ENCODE peak calls at places on chromosomes 3 and 15, in nine cellular contexts. D is Panc1; R is activated T-cell treated with anti-CD3 and anti-CD28 coated beads, Interleukin-2, amount 50 U/mL, for 4 hours; U is Right ventricle myocardium inferior; X is pancreas; S is stimulated activated naive CD8-positive, alpha-beta T cell treated with anti-CD3 and anti-CD28 coated beads, Interleukin-15, Interleukin-2, amounts not matched to agents 100 U/mL and 50 U/mL, for 24 hours; Y is left cardiac atrium; Z is RWPE2; K is CD4-positive, CD25-positive, alpha-beta regulatory T cell. L is an unnamed sample.

GRCh38 chr3:126834596-126835471 is 130.8 kb downstream of the CHCHD6 start:
- ATAC-seq in D (peak), R (no peak), U (no peak), X (no peak), S (no peak), Y (no peak), Z (peak), K (no peak), L (no peak)

GRCh38 chr15:76336254-76337046 is at the start of gene ISL2:
- ATAC-seq in D (no peak), R (peak), U (no peak), X (peak), S (peak), Y (no peak), Z (peak), K (no peak), L (no peak)

GRCh38 chr3:61233828-61234227 is 17.4 kb downstream of the FHIT start:
- ATAC-seq in D (no peak), R (no peak), U (no peak), X (no peak), S (no peak), Y (no peak), Z (no peak), K (no peak), L (no peak)

GRCh38 chr15:65521355-65521754 is 3.9 kb upstream of the DPP8 start:
- ATAC-seq in D (no peak), R (no peak), U (no peak), X (no peak), S (no peak), Y (no peak), Z (no peak), K (no peak), L (no peak)

GRCh38 chr3:108088697-108089096 is 2.1 kb downstream of the CD47 start:
- ATAC-seq in D (no peak), R (peak), U (no peak), X (no peak), S (peak), Y (no peak), Z (no peak), K (no peak), L (no peak)

GRCh38 chr3:62046326-62046725 is 327.0 kb downstream of the FEZF2 start:
- ATAC-seq in D (no peak), R (no peak), U (no peak), X (no peak), S (no peak), Y (no peak), Z (no peak), K (no peak), L (no peak)

GRCh38 chr15:62240121-62240520 is 75.0 kb upstream of the C2CD4B start:
- ATAC-seq in D (no peak), R (no peak), U (no peak), X (no peak), S (no peak), Y (no peak), Z (no peak), K (no peak), L (no peak)

GRCh38 chr15:37002041-37002689 is 98.2 kb downstream of the MEIS2 start:
- ATAC-seq in D (no peak), R (no peak), U (no peak), X (no peak), S (no peak), Y (no peak), Z (no peak), K (no peak), L (no peak)

GRCh38 chr3:25178627-25179026 is 249.4 kb upstream of the RARB start:
- ATAC-seq in D (no peak), R (no peak), U (peak), X (no peak), S (no peak), Y (peak), Z (no peak), K (no peak), L (no peak)

GRCh38 chr3:106824856-106825255 is 552.4 kb upstream of the CCDC54 start:
- ATAC-seq in D (no peak), R (no peak), U (peak), X (peak), S (no peak), Y (peak), Z (peak), K (no peak), L (no peak)

GRCh38 chr3:152511904-152512303 is 243.2 kb downstream of the MBNL1 start:
- ATAC-seq in D (no peak), R (no peak), U (no peak), X (no peak), S (peak), Y (no peak), Z (no peak), K (no peak), L (no peak)

GRCh38 chr3:127053979-127054378 is 71.1 kb downstream of the PLXNA1 start:
- ATAC-seq in D (no peak), R (no peak), U (no peak), X (no peak), S (no peak), Y (no peak), Z (no peak), K (no peak), L (peak)

GRCh38 chr3:18740631-18741583 is 315.8 kb upstream of the SATB1 start:
- ATAC-seq in D (no peak), R (peak), U (no peak), X (peak), S (peak), Y (peak), Z (no peak), K (peak), L (no peak)

GRCh38 chr3:124565551-124565950 is 164.7 kb upstream of the UMPS start:
- ATAC-seq in D (no peak), R (no peak), U (no peak), X (peak), S (no peak), Y (no peak), Z (no peak), K (no peak), L (no peak)

GRCh38 chr3:45885979-45886711 is at the start of gene CCR9:
- ATAC-seq in D (no peak), R (no peak), U (no peak), X (no peak), S (no peak), Y (no peak), Z (no peak), K (no peak), L (no peak)

GRCh38 chr3:149726716-149727407 is 25.4 kb downstream of the COMMD2 start:
- ATAC-seq in D (no peak), R (peak), U (no peak), X (no peak), S (peak), Y (no peak), Z (no peak), K (no peak), L (no peak)

GRCh38 chr15:35288580-35288979 is 203.5 kb upstream of the NANOGP8 start:
- ATAC-seq in D (no peak), R (no peak), U (no peak), X (no peak), S (no peak), Y (no peak), Z (no peak), K (no peak), L (no peak)

GRCh38 chr15:40249477-40250303 is 10.8 kb downstream of the PAK6 start:
- ATAC-seq in D (peak), R (no peak), U (no peak), X (no peak), S (no peak), Y (no peak), Z (peak), K (no peak), L (peak)

GRCh38 chr3:71530903-71531535 is 52.5 kb downstream of the FOXP1 start:
- ATAC-seq in D (no peak), R (no peak), U (no peak), X (no peak), S (no peak), Y (no peak), Z (no peak), K (no peak), L (no peak)

GRCh38 chr3:62615258-62615840 is 242.0 kb upstream of the FEZF2 start:
- ATAC-seq in D (no peak), R (no peak), U (no peak), X (peak), S (no peak), Y (no peak), Z (no peak), K (no peak), L (peak)

GRCh38 chr15:25670025-25670554 is 193.0 kb downstream of the ATP10A start:
- ATAC-seq in D (peak), R (no peak), U (peak), X (peak), S (no peak), Y (peak), Z (peak), K (no peak), L (peak)

GRCh38 chr15:75565062-75565970 is 13.8 kb downstream of the PTPN9 start:
- ATAC-seq in D (no peak), R (no peak), U (no peak), X (no peak), S (no peak), Y (no peak), Z (peak), K (no peak), L (no peak)

GRCh38 chr15:74780983-74781672 is 752 bp upstream of the CSK start:
- ATAC-seq in D (peak), R (peak), U (no peak), X (no peak), S (peak), Y (no peak), Z (no peak), K (peak), L (peak)

GRCh38 chr3:42612928-42613327 is 12.4 kb downstream of the NKTR start:
- ATAC-seq in D (peak), R (no peak), U (no peak), X (peak), S (no peak), Y (no peak), Z (no peak), K (no peak), L (no peak)

GRCh38 chr3:5035113-5035512 is 55.9 kb downstream of the BHLHE40 start:
- ATAC-seq in D (no peak), R (no peak), U (no peak), X (no peak), S (no peak), Y (no peak), Z (no peak), K (no peak), L (no peak)

GRCh38 chr3:59246719-59247401 is 197.0 kb upstream of the CFAP20DC start:
- ATAC-seq in D (no peak), R (no peak), U (no peak), X (no peak), S (no peak), Y (no peak), Z (no peak), K (no peak), L (peak)

GRCh38 chr3:121739902-121740301 is 9.6 kb downstream of the GOLGB1 start:
- ATAC-seq in D (no peak), R (no peak), U (no peak), X (no peak), S (no peak), Y (no peak), Z (no peak), K (no peak), L (no peak)

GRCh38 chr15:78873796-78874761 is 1.4 kb downstream of the MORF4L1 start:
- ATAC-seq in D (no peak), R (no peak), U (no peak), X (peak), S (no peak), Y (no peak), Z (no peak), K (no peak), L (no peak)

GRCh38 chr15:95495033-95495541 is 835.4 kb upstream of the NR2F2 start:
- ATAC-seq in D (no peak), R (no peak), U (no peak), X (no peak), S (no peak), Y (peak), Z (peak), K (no peak), L (no peak)

GRCh38 chr15:25327671-25328070 is 111.2 kb downstream of the UBE3A start:
- ATAC-seq in D (no peak), R (no peak), U (no peak), X (peak), S (no peak), Y (no peak), Z (no peak), K (no peak), L (no peak)

GRCh38 chr3:165643433-165643824 is 193.8 kb downstream of the BCHE start:
- ATAC-seq in D (peak), R (no peak), U (no peak), X (peak), S (no peak), Y (no peak), Z (peak), K (no peak), L (peak)

GRCh38 chr15:72740202-72740601 is 43.4 kb downstream of the ADPGK start:
- ATAC-seq in D (no peak), R (peak), U (no peak), X (no peak), S (peak), Y (no peak), Z (no peak), K (peak), L (no peak)

GRCh38 chr3:49930922-49931321 is 1.3 kb upstream of the MON1A start:
- ATAC-seq in D (no peak), R (no peak), U (no peak), X (peak), S (no peak), Y (no peak), Z (no peak), K (no peak), L (no peak)

GRCh38 chr3:7657214-7658112 is 796.5 kb downstream of the GRM7 start:
- ATAC-seq in D (no peak), R (no peak), U (peak), X (peak), S (no peak), Y (peak), Z (peak), K (no peak), L (no peak)

GRCh38 chr15:42024303-42024702 is 3.5 kb upstream of the PLA2G4E start:
- ATAC-seq in D (no peak), R (no peak), U (no peak), X (no peak), S (no peak), Y (no peak), Z (peak), K (no peak), L (peak)

L was measured in esophagus mucosa.